ENCODE peak calls at places on chromosomes 3 and 15, in six cellular contexts. Q is mesendoderm, R is cardiac muscle cell, N is psoas muscle, B is body of pancreas, S is right atrium auricular region. F is an unnamed sample.

GRCh38 chr15:73598540-73599195 is 34.5 kb downstream of the NPTN start:
- DNase-seq in N (no peak), S (no peak), R (peak), Q (no peak), B (no peak), F (no peak)

GRCh38 chr3:52153389-52154096 is 680 bp downstream of the POC1A start:
- DNase-seq in B (peak), N (peak), R (peak), S (no peak), Q (peak), F (no peak)

GRCh38 chr15:70088887-70089691 is 8.6 kb downstream of the TLE3 start:
- DNase-seq in N (peak), S (no peak), B (no peak), Q (peak), R (peak), F (no peak)

GRCh38 chr3:170309044-170309443 is 48.5 kb upstream of the SKIL start:
- DNase-seq in S (no peak), Q (no peak), R (no peak), N (no peak), B (no peak), F (no peak)

GRCh38 chr3:125478321-125478720 is 41.7 kb downstream of the SNX4 start:
- DNase-seq in Q (no peak), B (no peak), N (no peak), S (no peak), R (peak), F (no peak)

GRCh38 chr3:25566358-25566920 is 98.3 kb downstream of the TOP2B start:
- DNase-seq in R (no peak), Q (peak), B (no peak), N (no peak), S (no peak), F (no peak)

GRCh38 chr3:100782906-100783305 is 73.6 kb downstream of the TFG start:
- DNase-seq in B (no peak), R (peak), Q (no peak), N (no peak), S (no peak), F (no peak)

GRCh38 chr3:109284071-109284470 is 32.2 kb downstream of the DPPA2 start:
- DNase-seq in Q (no peak), R (no peak), S (no peak), B (no peak), N (no peak), F (no peak)

GRCh38 chr15:33013827-33014445 is 180.6 kb downstream of the FMN1 start:
- DNase-seq in R (peak), N (no peak), S (no peak), Q (no peak), B (no peak), F (no peak)

GRCh38 chr3:125670352-125670751 is 75.1 kb upstream of the OSBPL11 start:
- DNase-seq in R (no peak), B (no peak), N (no peak), Q (no peak), S (no peak), F (no peak)

GRCh38 chr15:79872358-79873017 is 24.3 kb downstream of the MTHFS start:
- DNase-seq in B (no peak), N (no peak), R (peak), S (no peak), Q (peak), F (peak)

GRCh38 chr3:14353486-14353885 is 48.9 kb upstream of the SLC6A6 start:
- DNase-seq in S (no peak), R (no peak), N (no peak), B (no peak), Q (peak), F (no peak)

GRCh38 chr15:58444056-58444455 is 12.3 kb downstream of the LIPC start:
- DNase-seq in R (no peak), S (no peak), N (no peak), Q (no peak), B (no peak), F (no peak)

GRCh38 chr3:169148448-169149348 is 514.8 kb downstream of the MECOM start:
- DNase-seq in N (no peak), R (peak), S (no peak), B (peak), Q (peak), F (no peak)

GRCh38 chr3:61451841-61452240 is 109.5 kb upstream of the PTPRG start:
- DNase-seq in Q (no peak), S (no peak), N (no peak), R (no peak), B (no peak), F (no peak)

GRCh38 chr3:102466001-102466400 is 31.2 kb downstream of the ZPLD1 start:
- DNase-seq in R (no peak), N (no peak), B (no peak), Q (peak), S (no peak), F (no peak)

GRCh38 chr3:133893683-133894333 is 1.9 kb downstream of the RAB6B start:
- DNase-seq in R (no peak), N (no peak), Q (no peak), S (peak), B (no peak), F (no peak)

GRCh38 chr15:69623521-69624513 is 171.2 kb downstream of the RPLP1 start:
- DNase-seq in S (no peak), Q (no peak), B (no peak), N (no peak), R (no peak), F (no peak)

GRCh38 chr3:11172136-11172670 is 17.9 kb downstream of the HRH1 start:
- DNase-seq in N (no peak), B (no peak), S (no peak), Q (no peak), R (no peak), F (no peak)

GRCh38 chr3:185057829-185058228 is 95.0 kb downstream of the C3orf70 start:
- DNase-seq in S (no peak), N (no peak), Q (no peak), B (no peak), R (no peak), F (no peak)

GRCh38 chr3:52555056-52555455 is 18.7 kb downstream of the UQCC5 start:
- DNase-seq in Q (no peak), R (no peak), S (no peak), B (no peak), N (no peak), F (no peak)

GRCh38 chr15:69244798-69245197 is 53.9 kb upstream of the PAQR5 start:
- DNase-seq in N (no peak), B (no peak), R (no peak), Q (no peak), S (no peak), F (no peak)

GRCh38 chr3:61524933-61525332 is 36.4 kb upstream of the PTPRG start:
- DNase-seq in N (no peak), S (no peak), Q (no peak), B (no peak), R (peak), F (no peak)

GRCh38 chr3:17258823-17259436 is 374.2 kb downstream of the PLCL2 start:
- DNase-seq in S (no peak), Q (peak), N (no peak), B (no peak), R (peak), F (peak)

GRCh38 chr3:111080357-111080937 is 8.8 kb downstream of the NECTIN3 start:
- DNase-seq in R (peak), Q (peak), N (no peak), B (no peak), S (no peak), F (no peak)

GRCh38 chr15:89034305-89034704 is 54.0 kb upstream of the ABHD2 start:
- DNase-seq in Q (no peak), N (no peak), S (no peak), B (no peak), R (peak), F (no peak)

GRCh38 chr3:53804697-53805462 is 41.3 kb downstream of the CHDH start:
- DNase-seq in S (no peak), R (peak), B (no peak), Q (peak), N (no peak), F (no peak)

DNA sequence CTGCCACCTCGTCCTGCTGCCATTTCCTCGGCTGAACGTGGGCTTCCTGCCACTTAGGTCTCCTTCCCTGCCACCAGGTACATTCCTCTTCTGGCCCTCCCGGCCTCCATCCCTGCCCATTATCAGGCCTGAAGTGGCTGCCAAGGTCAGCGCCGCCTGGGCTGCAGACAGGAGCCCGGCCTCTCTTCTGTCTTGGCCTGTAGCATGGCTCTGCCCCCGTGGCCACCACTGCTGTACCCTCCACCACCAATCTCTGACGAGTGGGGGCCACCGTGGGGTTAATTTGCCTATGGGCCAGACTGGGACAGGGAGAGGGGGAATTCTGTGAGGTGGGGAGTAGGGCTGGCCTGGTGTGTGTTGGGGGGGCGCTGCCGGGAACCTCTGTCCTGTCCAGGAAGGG is 2.0 kb upstream of the BAHD1 start:
- DNase-seq in S (no peak), Q (no peak), R (no peak), B (peak), N (no peak), F (no peak)
- H3K27ac ChIP-seq in S (peak), Q (peak), R (peak), B (peak), N (no peak), F (no peak)

DNA sequence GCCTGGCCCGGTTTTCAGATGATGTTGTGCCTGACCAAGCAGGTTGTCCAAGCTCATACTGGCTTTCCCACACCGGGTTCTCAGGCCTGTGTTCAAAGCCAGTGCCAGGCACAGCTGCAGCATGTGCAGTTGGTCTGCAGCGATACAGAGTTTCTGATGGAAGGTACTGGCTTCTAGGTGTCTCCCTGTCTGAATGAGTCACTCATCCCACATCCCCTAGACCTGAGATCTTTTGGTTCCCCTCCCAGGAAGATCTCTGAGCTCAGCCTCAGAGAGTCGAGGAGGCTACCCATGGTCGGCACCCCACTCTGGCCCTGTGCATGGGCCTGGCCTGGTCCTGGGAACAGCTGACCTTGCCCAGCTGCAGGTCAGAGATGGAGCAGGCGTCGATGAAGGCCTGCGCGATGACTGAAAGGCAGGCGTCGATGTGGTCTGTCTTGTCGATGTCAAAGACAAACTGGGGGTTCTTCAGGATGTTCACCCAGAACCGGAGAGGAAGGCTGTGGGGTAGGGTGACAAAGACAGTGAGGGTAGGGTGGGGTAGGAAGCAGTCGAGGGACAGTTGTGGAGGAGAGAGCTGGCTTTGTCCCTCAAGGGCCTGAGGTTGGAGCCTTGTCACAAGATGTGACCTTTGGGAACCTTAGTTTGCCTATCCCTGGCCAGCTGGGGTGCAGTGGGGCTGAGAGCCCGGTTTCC is 15.2 kb downstream of the H1-8 start:
- DNase-seq in Q (no peak), S (no peak), R (no peak), B (no peak), N (peak), F (no peak)
- H3K4me3 ChIP-seq in Q (no peak), S (no peak), R (no peak), B (no peak), N (no peak), F (no peak)

GRCh38 chr3:99536555-99537314 is 101.7 kb upstream of the COL8A1 start:
- DNase-seq in B (no peak), N (no peak), S (no peak), R (peak), Q (no peak), F (no peak)

GRCh38 chr3:99534951-99535704 is 103.3 kb upstream of the COL8A1 start:
- DNase-seq in Q (no peak), B (no peak), R (peak), S (no peak), N (no peak), F (no peak)

GRCh38 chr3:99537416-99537815 is 101.0 kb upstream of the COL8A1 start:
- DNase-seq in R (no peak), Q (no peak), B (no peak), S (no peak), N (no peak), F (no peak)

GRCh38 chr3:99529265-99529664 is 109.1 kb upstream of the COL8A1 start:
- DNase-seq in Q (no peak), S (no peak), R (no peak), N (no peak), B (no peak), F (no peak)

DNA sequence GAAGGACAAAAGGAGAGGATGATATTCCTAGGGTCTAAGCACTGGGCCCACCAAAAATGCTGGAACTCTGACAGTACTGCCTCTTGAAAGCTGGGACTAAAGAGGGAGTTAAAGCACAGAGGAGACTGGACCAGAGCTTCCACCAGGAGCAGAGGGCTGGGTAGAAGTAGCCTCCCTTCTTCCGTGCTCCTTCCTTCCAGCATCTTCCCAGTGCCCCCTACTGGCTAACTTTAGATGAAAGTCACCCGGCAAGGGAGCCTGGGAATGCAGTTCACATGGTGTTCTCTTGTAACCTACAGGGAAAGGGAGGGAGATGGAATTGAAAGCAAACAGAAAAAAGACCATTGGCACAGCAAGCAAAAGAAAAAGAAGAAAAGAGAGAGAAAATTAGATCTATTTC is 106.1 kb upstream of the COL8A1 start:
- DNase-seq in Q (peak), R (peak), B (no peak), N (no peak), S (no peak), F (no peak)
- H3K27ac ChIP-seq in Q (no peak), R (no peak), B (no peak), N (no peak), S (no peak), F (no peak)

DNA sequence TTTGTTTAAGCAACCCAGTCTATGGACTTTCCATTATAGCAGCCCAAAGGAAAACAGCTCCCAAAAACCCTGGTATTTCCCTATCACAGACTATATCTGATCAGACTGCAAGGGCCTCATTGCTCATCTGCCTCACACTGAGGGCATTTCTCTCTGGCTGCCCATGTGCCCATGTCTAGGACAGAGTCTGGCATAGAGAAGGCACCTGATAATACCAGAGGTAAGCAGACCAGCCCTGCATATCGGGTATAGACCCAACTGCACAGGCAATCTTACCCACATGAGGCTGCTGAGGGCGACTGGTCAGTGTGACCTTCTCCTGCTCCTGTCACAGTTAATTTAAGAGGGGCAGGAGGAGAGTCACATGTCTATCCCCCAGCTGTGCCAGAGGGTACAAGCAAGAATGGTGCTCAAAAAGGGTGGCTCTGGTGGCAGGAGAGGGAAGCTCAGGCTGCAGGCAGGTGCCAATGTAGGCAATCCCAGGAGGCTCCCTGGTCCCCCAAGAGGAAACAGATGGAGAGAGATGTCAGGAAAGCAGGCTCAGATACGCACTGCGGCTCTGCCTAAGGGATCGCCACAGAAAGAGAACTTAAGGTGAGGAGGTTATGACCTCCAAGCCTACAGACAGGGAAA is 3.1 kb downstream of the CSRNP1 start:
- DNase-seq in S (no peak), B (no peak), Q (no peak), N (no peak), R (peak), F (no peak)
- H3K4me3 ChIP-seq in S (peak), B (no peak), Q (no peak), N (peak), R (no peak), F (no peak)

F was measured in CD4-positive, alpha-beta memory T cell.